ENCODE peak calls at places on chromosomes 5 and 9, in nine cellular contexts. A is choroid plexus epithelial cell; Y is GM12865; N is effector memory CD8-positive, alpha-beta T cell; B is glutamatergic neuron; P is MCF 10A; Q is stimulated activated CD8-positive, alpha-beta memory T cell treated with anti-CD3 and anti-CD28 coated beads, Interleukin-7, amount 100 ng/mL, for 4 hours; J is renal cortical epithelial cell; K is endothelial cell. U is an unnamed sample.

GRCh38 chr9:93096131-93096802 is at the start of gene CARD19:
- DNase-seq in A (peak), Y (peak), N (peak), B (peak), P (peak), Q (no peak), J (no peak), K (no peak), U (peak)

GRCh38 chr5:174145821-174146220 is 100.3 kb downstream of the NSG2 start:
- DNase-seq in A (no peak), Y (peak), N (no peak), B (peak), P (peak), Q (no peak), J (no peak), K (no peak), U (no peak)

GRCh38 chr5:96026334-96027065 is 64.8 kb upstream of the ELL2 start:
- DNase-seq in A (no peak), Y (no peak), N (no peak), B (no peak), P (peak), Q (no peak), J (peak), K (no peak), U (peak)

GRCh38 chr5:29042152-29042551 is 2003.8 kb upstream of the CDH9 start:
- DNase-seq in A (no peak), Y (no peak), N (no peak), B (no peak), P (no peak), Q (no peak), J (no peak), K (no peak), U (no peak)

GRCh38 chr5:33657804-33658435 is 217.2 kb downstream of the TARS1 start:
- DNase-seq in A (no peak), Y (no peak), N (no peak), B (no peak), P (no peak), Q (no peak), J (no peak), K (no peak), U (no peak)

GRCh38 chr5:73189816-73190451 is 16.9 kb downstream of the TMEM174 start:
- DNase-seq in A (peak), Y (no peak), N (no peak), B (peak), P (peak), Q (no peak), J (peak), K (no peak), U (no peak)

GRCh38 chr5:81363093-81363886 is 30.6 kb downstream of the ACOT12 start:
- DNase-seq in A (no peak), Y (no peak), N (no peak), B (no peak), P (no peak), Q (no peak), J (peak), K (no peak), U (no peak)

GRCh38 chr5:141866111-141866510 is 12.1 kb downstream of the PCDH1 start:
- DNase-seq in A (no peak), Y (no peak), N (no peak), B (no peak), P (no peak), Q (no peak), J (peak), K (no peak), U (peak)

GRCh38 chr9:87381050-87381711 is 116.5 kb upstream of the DAPK1 start:
- DNase-seq in A (peak), Y (no peak), N (no peak), B (no peak), P (peak), Q (no peak), J (peak), K (no peak), U (peak)

GRCh38 chr9:19199012-19199411 is 31.5 kb upstream of the DENND4C start:
- DNase-seq in A (no peak), Y (no peak), N (no peak), B (no peak), P (no peak), Q (no peak), J (no peak), K (no peak), U (no peak)

GRCh38 chr5:82168294-82168693 is 109.9 kb downstream of the RPS23 start:
- DNase-seq in A (peak), Y (no peak), N (no peak), B (no peak), P (no peak), Q (no peak), J (no peak), K (no peak), U (no peak)

GRCh38 chr9:570187-570586 is 271.3 kb upstream of the DMRT1 start:
- DNase-seq in A (no peak), Y (no peak), N (no peak), B (no peak), P (no peak), Q (no peak), J (no peak), K (no peak), U (no peak)

GRCh38 chr9:135617991-135618411 is 21.3 kb downstream of the GLT6D1 start:
- DNase-seq in A (no peak), Y (no peak), N (no peak), B (no peak), P (no peak), Q (no peak), J (no peak), K (no peak), U (no peak)

GRCh38 chr5:95963650-95964410 is 2.2 kb upstream of the ELL2 start:
- DNase-seq in A (peak), Y (peak), N (no peak), B (no peak), P (peak), Q (no peak), J (no peak), K (no peak), U (peak)

GRCh38 chr9:34163439-34163838 is 15.4 kb upstream of the UBAP1 start:
- DNase-seq in A (peak), Y (no peak), N (no peak), B (no peak), P (peak), Q (no peak), J (peak), K (no peak), U (peak)

GRCh38 chr9:14812806-14813205 is 90.3 kb upstream of the CER1 start:
- DNase-seq in A (no peak), Y (no peak), N (no peak), B (no peak), P (no peak), Q (no peak), J (no peak), K (no peak), U (no peak)

GRCh38 chr5:4563400-4563799 is 576.7 kb upstream of the ADAMTS16 start:
- DNase-seq in A (peak), Y (no peak), N (no peak), B (peak), P (peak), Q (no peak), J (peak), K (peak), U (peak)

GRCh38 chr9:12774861-12775367 is at the start of gene LURAP1L:
- DNase-seq in A (peak), Y (no peak), N (no peak), B (no peak), P (peak), Q (no peak), J (peak), K (peak), U (peak)

GRCh38 chr5:96714951-96715451 is 52.8 kb downstream of the CAST start:
- DNase-seq in A (peak), Y (peak), N (peak), B (no peak), P (peak), Q (peak), J (peak), K (peak), U (peak)

GRCh38 chr9:101738566-101739183 is at the start of gene GRIN3A:
- DNase-seq in A (no peak), Y (no peak), N (no peak), B (peak), P (no peak), Q (no peak), J (no peak), K (peak), U (no peak)

GRCh38 chr5:73513996-73514395 is 15.8 kb downstream of the BTF3 start:
- DNase-seq in A (no peak), Y (no peak), N (no peak), B (no peak), P (no peak), Q (no peak), J (no peak), K (no peak), U (no peak)

GRCh38 chr9:112285056-112285455 is 48.4 kb downstream of the PTBP3 start:
- DNase-seq in A (no peak), Y (no peak), N (no peak), B (no peak), P (no peak), Q (no peak), J (no peak), K (no peak), U (no peak)

GRCh38 chr5:150497274-150497988 is 10.5 kb upstream of the NDST1 start:
- DNase-seq in A (peak), Y (no peak), N (no peak), B (peak), P (peak), Q (no peak), J (peak), K (no peak), U (peak)

GRCh38 chr9:2015581-2016410 is 649 bp downstream of the SMARCA2 start:
- DNase-seq in A (peak), Y (peak), N (peak), B (peak), P (peak), Q (peak), J (no peak), K (peak), U (peak)